ENCODE peak calls at places on chromosome 21, in four cellular contexts. T is H9, Y is aorta, O is fibroblast of lung. E is an unnamed sample.
A peak's percentile ranks its signal among the peaks of the same experiment; 100 is the strongest.

GRCh38 chr21:20999567-21000169 is 1.5 kb downstream of the NCAM2 start:
- DNase-seq in T (peak; percentile 32), Y (no peak), O (peak; percentile 27), E (peak; percentile 43)

GRCh38 chr21:36004441-36004840 is 55.9 kb downstream of the SETD4 start:
- DNase-seq in T (no peak), Y (no peak), O (no peak), E (no peak)

GRCh38 chr21:16580661-16581060 is 850.9 kb downstream of the USP25 start:
- DNase-seq in T (no peak), Y (no peak), O (no peak), E (no peak)

GRCh38 chr21:39951183-39952101 is 84.2 kb downstream of the PCP4 start:
- DNase-seq in T (peak; percentile 43), Y (no peak), O (no peak), E (no peak)

GRCh38 chr21:36207577-36208320 is 51.1 kb downstream of the DOP1B start:
- DNase-seq in T (no peak), Y (no peak), O (peak; percentile 90), E (no peak)

GRCh38 chr21:46265736-46266525 is 19.5 kb downstream of the MCM3AP start:
- DNase-seq in T (no peak), Y (no peak), O (no peak), E (no peak)

GRCh38 chr21:45981641-45982255 is at the start of gene COL6A1:
- DNase-seq in T (peak; percentile 57), Y (peak; percentile 79), O (peak; percentile 66), E (peak; percentile 78)

GRCh38 chr21:16264314-16264713 is 534.5 kb downstream of the USP25 start:
- DNase-seq in T (no peak), Y (no peak), O (no peak), E (no peak)

GRCh38 chr21:46195595-46196195 is 11.4 kb upstream of the SPATC1L start:
- DNase-seq in T (no peak), Y (peak; percentile 29), O (no peak), E (no peak)

GRCh38 chr21:37357691-37358090 is 8.9 kb upstream of the DYRK1A start:
- DNase-seq in T (no peak), Y (no peak), O (no peak), E (no peak)

GRCh38 chr21:23811802-23812201 is 1795.5 kb downstream of the MRPL39 start:
- DNase-seq in T (no peak), Y (no peak), O (no peak), E (no peak)

GRCh38 chr21:19781881-19782652 is 1216.1 kb upstream of the NCAM2 start:
- DNase-seq in T (peak; percentile 39), Y (no peak), O (no peak), E (no peak)

GRCh38 chr21:35371217-35371616 is 322.1 kb upstream of the RUNX1 start:
- DNase-seq in T (no peak), Y (no peak), O (no peak), E (no peak)

GRCh38 chr21:37450385-37451044 is 83.9 kb downstream of the DYRK1A start:
- DNase-seq in T (no peak), Y (no peak), O (peak; percentile 73), E (no peak)

GRCh38 chr21:10639123-10639522 is 117.7 kb downstream of the TPTE start:
- DNase-seq in T (no peak), Y (no peak), O (no peak), E (no peak)

GRCh38 chr21:28334407-28334806 is 658.3 kb downstream of the LTN1 start:
- DNase-seq in T (no peak), Y (no peak), O (peak; percentile 24), E (no peak)

GRCh38 chr21:40204956-40205355 is 337.7 kb downstream of the PCP4 start:
- DNase-seq in T (no peak), Y (no peak), O (no peak), E (no peak)

GRCh38 chr21:45877821-45878469 is 103.6 kb upstream of the COL6A1 start:
- DNase-seq in T (no peak), Y (peak; percentile 41), O (no peak), E (no peak)

GRCh38 chr21:35905973-35906357 is 154.4 kb downstream of the SETD4 start:
- DNase-seq in T (no peak), Y (peak; percentile 49), O (no peak), E (no peak)

GRCh38 chr21:46323227-46323709 is 402 bp downstream of the C21orf58 start:
- DNase-seq in T (no peak), Y (no peak), O (peak; percentile 6), E (no peak)

GRCh38 chr21:33386222-33386784 is 16.9 kb upstream of the IFNGR2 start:
- DNase-seq in T (peak; percentile 51), Y (no peak), O (no peak), E (no peak)

GRCh38 chr21:33392586-33392985 is 10.6 kb upstream of the IFNGR2 start:
- DNase-seq in T (no peak), Y (no peak), O (no peak), E (no peak)

GRCh38 chr21:33384851-33385331 is 18.3 kb upstream of the IFNGR2 start:
- DNase-seq in T (no peak), Y (no peak), O (peak; percentile 93), E (no peak)

GRCh38 chr21:33390479-33390878 is 12.7 kb upstream of the IFNGR2 start:
- DNase-seq in T (no peak), Y (no peak), O (no peak), E (no peak)

GRCh38 chr21:33388188-33388587 is 15.0 kb upstream of the IFNGR2 start:
- DNase-seq in T (no peak), Y (no peak), O (no peak), E (no peak)
- H3K27ac ChIP-seq in T (no peak overlapping the region), Y (no peak overlapping the region), O (no peak overlapping the region), E (no peak overlapping the region)

DNA sequence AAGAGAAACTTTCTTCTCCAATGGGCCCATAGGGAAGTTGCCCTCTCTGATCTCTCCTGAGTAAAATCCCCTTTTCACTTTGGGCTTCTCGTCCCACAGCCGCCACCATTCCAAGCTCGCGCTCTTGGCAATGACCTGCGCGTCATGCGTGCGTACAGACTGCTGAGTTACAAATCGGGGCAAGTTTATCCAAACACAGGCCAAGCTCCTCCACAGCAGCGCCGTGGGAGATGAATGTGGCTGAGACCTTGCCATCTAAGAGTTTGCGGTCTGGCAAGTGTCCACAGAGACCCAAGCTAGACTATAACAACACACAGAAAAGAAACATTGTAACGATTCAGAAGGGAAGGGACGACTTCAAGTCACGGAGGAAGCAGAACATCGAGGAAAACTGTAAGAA is 116.3 kb upstream of the SOD1 start:
- DNase-seq in T (no peak), Y (peak; percentile 47), O (peak; percentile 94), E (no peak)
- H3K27ac ChIP-seq in T (no peak overlapping the region), Y (no peak overlapping the region), O (no peak overlapping the region), E (no peak overlapping the region)

DNA sequence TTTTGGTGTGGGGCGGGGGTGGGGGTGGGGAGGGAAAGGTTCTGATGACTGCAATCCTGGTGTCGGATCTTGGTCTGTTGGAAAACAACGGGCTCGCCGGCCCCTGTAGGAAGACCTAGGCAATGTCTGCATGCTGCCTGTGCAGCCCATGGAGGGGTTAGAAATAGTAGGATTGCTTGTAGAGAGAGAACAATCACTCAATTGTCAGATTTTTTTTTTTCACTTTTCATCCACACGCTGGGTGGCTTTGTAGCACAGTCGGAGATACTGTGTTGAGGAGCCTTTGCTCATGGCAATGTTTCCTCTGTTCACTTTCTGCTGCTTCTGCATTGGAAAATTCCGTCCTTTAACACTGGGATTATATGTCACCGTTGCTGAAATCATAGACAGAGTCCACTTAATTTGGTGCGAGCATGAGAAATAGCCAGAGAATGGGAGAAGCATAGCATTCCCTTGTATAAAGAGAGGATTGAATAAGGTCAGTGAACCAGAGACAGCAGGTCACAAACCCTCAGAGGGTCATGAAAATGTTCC is 107.5 kb downstream of the MRPS6 start:
- DNase-seq in T (no peak), Y (no peak), O (no peak), E (no peak)
- H3K27ac ChIP-seq in T (no peak overlapping the region), Y (peak overlapping the region; percentile 65), O (no peak overlapping the region), E (no peak overlapping the region)

GRCh38 chr21:42058631-42059111 is 12.4 kb upstream of the UMODL1 start:
- DNase-seq in T (no peak), Y (no peak), O (no peak), E (no peak)

GRCh38 chr21:42056996-42057689 is 14.0 kb upstream of the UMODL1 start:
- DNase-seq in T (no peak), Y (peak; percentile 89), O (peak; percentile 99), E (no peak)

GRCh38 chr21:42059141-42059540 is 12.0 kb upstream of the UMODL1 start:
- DNase-seq in T (no peak), Y (no peak), O (no peak), E (no peak)

GRCh38 chr21:42056468-42056867 is 14.6 kb upstream of the UMODL1 start:
- DNase-seq in T (no peak), Y (no peak), O (peak; percentile 17), E (no peak)

DNA sequence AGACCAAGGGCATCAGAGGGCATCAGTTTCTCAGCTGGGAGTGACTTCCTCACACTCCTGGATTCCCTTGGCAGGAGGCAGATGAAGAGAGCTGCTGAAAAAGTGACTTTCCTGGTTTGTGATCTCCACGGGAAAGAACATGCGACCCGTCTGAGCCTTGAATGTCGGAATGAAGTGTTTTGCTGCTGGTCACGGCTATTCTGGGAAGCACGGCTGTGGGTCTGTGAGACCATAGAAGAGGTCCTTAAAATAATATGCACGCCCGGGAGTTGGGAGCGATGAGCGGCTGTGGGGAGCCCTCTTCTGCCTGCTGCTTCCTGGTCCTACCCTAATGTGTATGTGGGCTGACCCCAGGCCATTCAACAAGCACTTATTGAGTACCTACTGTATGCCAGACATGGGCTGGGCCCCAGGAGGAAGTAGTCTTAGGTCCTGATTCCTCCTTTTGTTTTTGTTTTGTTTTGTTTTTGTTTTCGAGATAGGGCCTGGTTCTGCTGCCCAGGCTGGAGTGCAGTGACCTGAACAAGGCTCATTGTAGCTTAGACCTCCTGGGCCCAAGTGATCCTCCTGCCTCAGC is 13.2 kb upstream of the UMODL1 start:
- DNase-seq in T (no peak), Y (no peak), O (peak; percentile 44), E (no peak)
- H3K27ac ChIP-seq in T (no peak overlapping the region), Y (peak overlapping the region; percentile 86), O (peak overlapping the region; percentile 43), E (no peak overlapping the region)

GRCh38 chr21:38659936-38660332 is 145.8 kb upstream of the ETS2 start:
- DNase-seq in T (no peak), Y (no peak), O (no peak), E (no peak)
- H3K27ac ChIP-seq in T (no peak overlapping the region), Y (peak overlapping the region; percentile 86), O (no peak overlapping the region), E (no peak overlapping the region)

DNA sequence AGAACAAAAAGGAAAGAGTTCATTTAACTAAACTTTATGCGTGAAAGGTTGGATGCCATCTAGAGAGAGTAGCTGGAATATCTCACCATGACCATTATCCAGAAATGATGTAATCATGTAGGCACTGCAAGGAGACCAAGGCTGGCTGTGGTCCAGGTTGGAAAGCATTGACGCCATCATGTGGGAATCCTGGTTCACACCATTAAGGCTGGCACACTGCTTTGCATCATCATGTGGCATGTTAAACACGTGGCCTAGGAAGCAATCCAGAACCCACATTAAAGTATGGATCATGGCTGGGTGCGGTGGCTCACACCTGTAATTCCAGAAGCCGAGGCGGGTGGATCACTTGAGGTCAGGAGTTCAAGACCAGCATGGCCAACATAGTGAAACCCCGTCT is 4.3 kb downstream of the ADAMTS1 start:
- DNase-seq in T (no peak), Y (peak; percentile 87), O (peak; percentile 76), E (no peak)
- H3K27ac ChIP-seq in T (no peak overlapping the region), Y (peak overlapping the region; percentile 73), O (peak overlapping the region; percentile 19), E (no peak overlapping the region)

GRCh38 chr21:44052071-44052829 is 40.1 kb downstream of the TRAPPC10 start:
- DNase-seq in T (no peak), Y (peak; percentile 23), O (no peak), E (no peak)
- H3K27ac ChIP-seq in T (no peak overlapping the region), Y (no peak overlapping the region), O (peak overlapping the region; percentile 78), E (no peak overlapping the region)

DNA sequence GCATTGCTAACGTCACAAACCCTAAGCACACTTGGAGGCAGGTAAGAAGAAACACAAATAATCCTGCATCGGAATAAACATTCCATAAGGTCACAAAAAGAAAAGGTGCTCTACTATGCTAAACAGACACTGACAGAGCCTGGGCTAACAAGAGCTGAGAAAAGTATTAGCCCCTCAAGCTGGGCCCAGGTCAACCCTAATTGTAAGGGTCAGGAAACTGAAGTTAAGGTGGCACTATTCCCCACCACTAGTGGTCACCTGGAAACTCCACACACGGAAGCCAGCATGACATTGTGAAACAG is 1.3 kb downstream of the PTTG1IP start:
- DNase-seq in T (no peak), Y (no peak), O (no peak), E (no peak)
- H3K27ac ChIP-seq in T (no peak overlapping the region), Y (peak overlapping the region; percentile 98), O (peak overlapping the region; percentile 95), E (peak overlapping the region; percentile 92)